ENCODE peak calls at places on chromosome 2, in five cellular contexts. Q, K, S, V and Z are unnamed samples.

GRCh38 chr2:1645761-1646476 is 98.4 kb downstream of the PXDN start:
- DNase-seq in Q (no peak), K (no peak), S (no peak), V (no peak), Z (no peak)

GRCh38 chr2:211688196-211688595 is 850.4 kb downstream of the ERBB4 start:
- DNase-seq in Q (no peak), K (no peak), S (no peak), V (no peak), Z (no peak)

GRCh38 chr2:237414056-237414661 is at the start of gene COL6A3:
- DNase-seq in Q (no peak), K (no peak), S (no peak), V (no peak), Z (no peak)

GRCh38 chr2:67397143-67397986 is at the start of gene ETAA1:
- DNase-seq in Q (peak; percentile 89), K (peak; percentile 95), S (peak; percentile 91), V (peak; percentile 82), Z (peak; percentile 56)

GRCh38 chr2:48515588-48515987 is 14.4 kb upstream of the STON1 start:
- DNase-seq in Q (no peak), K (no peak), S (no peak), V (no peak), Z (no peak)

GRCh38 chr2:27162151-27163121 is 13.6 kb downstream of the TCF23 start:
- DNase-seq in Q (no peak), K (no peak), S (no peak), V (no peak), Z (no peak)

GRCh38 chr2:237459741-237460174 is 27.3 kb upstream of the MLPH start:
- DNase-seq in Q (no peak), K (no peak), S (no peak), V (no peak), Z (no peak)

GRCh38 chr2:100126172-100126571 is 16.2 kb downstream of the AFF3 start:
- DNase-seq in Q (no peak), K (no peak), S (no peak), V (no peak), Z (no peak)

GRCh38 chr2:157887946-157888345 is 11.8 kb upstream of the ACVR1 start:
- DNase-seq in Q (no peak), K (no peak), S (no peak), V (no peak), Z (no peak)

GRCh38 chr2:1607236-1607920 is 136.9 kb downstream of the PXDN start:
- DNase-seq in Q (no peak), K (no peak), S (no peak), V (no peak), Z (no peak)

GRCh38 chr2:189576361-189576760 is 4.2 kb downstream of the SLC40A1 start:
- DNase-seq in Q (no peak), K (no peak), S (no peak), V (no peak), Z (no peak)

GRCh38 chr2:191863988-191864387 is 17.1 kb upstream of the CAVIN2 start:
- DNase-seq in Q (no peak), K (no peak), S (no peak), V (no peak), Z (no peak)

GRCh38 chr2:179298666-179299065 is 34.0 kb upstream of the SESTD1 start:
- DNase-seq in Q (no peak), K (no peak), S (no peak), V (no peak), Z (no peak)

GRCh38 chr2:41781082-41781481 is 266.7 kb upstream of the PKDCC start:
- DNase-seq in Q (no peak), K (no peak), S (no peak), V (no peak), Z (no peak)

GRCh38 chr2:240216197-240216596 is 75.7 kb upstream of the OTOS start:
- DNase-seq in Q (no peak), K (no peak), S (no peak), V (no peak), Z (no peak)

GRCh38 chr2:235979753-235980459 is 188.3 kb downstream of the GBX2 start:
- DNase-seq in Q (no peak), K (no peak), S (no peak), V (no peak), Z (no peak)

GRCh38 chr2:14550658-14551057 is 81.9 kb upstream of the LRATD1 start:
- DNase-seq in Q (no peak), K (no peak), S (no peak), V (no peak), Z (no peak)

GRCh38 chr2:41142463-41142862 is 690.6 kb upstream of the SLC8A1 start:
- DNase-seq in Q (no peak), K (no peak), S (no peak), V (no peak), Z (no peak)

GRCh38 chr2:207869784-207870778 is 100.4 kb upstream of the FZD5 start:
- DNase-seq in Q (no peak), K (no peak), S (no peak), V (no peak), Z (no peak)

GRCh38 chr2:121969766-121970639 is 214.6 kb downstream of the TSN start:
- DNase-seq in Q (no peak), K (no peak), S (no peak), V (no peak), Z (no peak)

GRCh38 chr2:84481702-84482101 is 22.6 kb upstream of the SUCLG1 start:
- DNase-seq in Q (no peak), K (no peak), S (peak; percentile 8), V (no peak), Z (no peak)

GRCh38 chr2:201327678-201328077 is 29.5 kb downstream of the FLACC1 start:
- DNase-seq in Q (no peak), K (no peak), S (no peak), V (no peak), Z (no peak)

GRCh38 chr2:236164201-236164982 is 3.8 kb downstream of the GBX2 start:
- DNase-seq in Q (no peak), K (no peak), S (no peak), V (no peak), Z (no peak)

GRCh38 chr2:180572346-180572745 is 408.1 kb upstream of the UBE2E3 start:
- DNase-seq in Q (no peak), K (no peak), S (no peak), V (no peak), Z (no peak)

GRCh38 chr2:9777081-9777480 is 66.2 kb upstream of the TAF1B start:
- DNase-seq in Q (no peak), K (peak; percentile 25), S (no peak), V (no peak), Z (no peak)

GRCh38 chr2:9775999-9776685 is 67.1 kb upstream of the TAF1B start:
- DNase-seq in Q (no peak), K (peak; percentile 29), S (no peak), V (no peak), Z (no peak)

GRCh38 chr2:9779572-9780264 is 63.6 kb upstream of the TAF1B start:
- DNase-seq in Q (no peak), K (peak; percentile 46), S (peak; percentile 22), V (no peak), Z (no peak)

GRCh38 chr2:9778471-9779402 is 64.5 kb upstream of the TAF1B start:
- DNase-seq in Q (no peak), K (peak; percentile 40), S (no peak), V (no peak), Z (no peak)

DNA sequence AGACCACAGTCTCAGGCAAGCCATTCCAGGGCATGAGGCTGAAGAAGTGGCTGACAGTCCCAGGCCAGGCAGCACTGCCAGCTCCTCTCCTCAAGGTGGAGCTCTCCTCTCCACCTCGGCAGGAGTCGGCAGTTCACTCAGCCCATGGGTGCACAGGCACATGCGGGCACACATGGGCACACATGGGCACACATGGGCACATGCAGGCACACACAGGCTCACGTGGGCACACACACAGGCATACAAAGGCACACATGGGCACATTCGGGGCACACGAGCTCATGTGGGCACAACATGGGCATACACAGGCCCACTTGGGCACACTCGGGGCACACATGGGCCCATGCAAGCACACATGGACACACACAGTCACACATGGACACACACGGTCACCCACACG is 65.3 kb upstream of the TAF1B start:
- DNase-seq in Q (no peak), K (peak; percentile 52), S (no peak), V (no peak), Z (no peak)
- TF ChIP-seq CTCF in Q (no peak), K (peak; percentile 29), S (no peak), V (peak; percentile 38), Z (peak; percentile 24)

GRCh38 chr2:7609556-7610323 is 692.5 kb downstream of the RNF144A start:
- DNase-seq in Q (no peak), K (no peak), S (no peak), V (no peak), Z (no peak)
- TF ChIP-seq CTCF in Q (no peak), K (no peak), S (no peak), V (no peak), Z (no peak)

GRCh38 chr2:58046585-58047372 is at the start of gene VRK2:
- DNase-seq in Q (peak; percentile 87), K (peak; percentile 96), S (peak; percentile 73), V (peak; percentile 61), Z (peak; percentile 74)
- TF ChIP-seq CTCF in Q (no peak), K (no peak), S (no peak), V (no peak), Z (no peak)

GRCh38 chr2:149087751-149088150 is 49.3 kb downstream of the LYPD6B start:
- DNase-seq in Q (no peak), K (no peak), S (no peak), V (no peak), Z (no peak)
- TF ChIP-seq CTCF in Q (no peak), K (no peak), S (peak; percentile 35), V (peak; percentile 54), Z (peak; percentile 21)

GRCh38 chr2:151668737-151669136 is 65.5 kb downstream of the NEB start:
- DNase-seq in Q (no peak), K (no peak), S (no peak), V (no peak), Z (no peak)
- TF ChIP-seq CTCF in Q (no peak), K (no peak), S (no peak), V (no peak), Z (no peak)

DNA sequence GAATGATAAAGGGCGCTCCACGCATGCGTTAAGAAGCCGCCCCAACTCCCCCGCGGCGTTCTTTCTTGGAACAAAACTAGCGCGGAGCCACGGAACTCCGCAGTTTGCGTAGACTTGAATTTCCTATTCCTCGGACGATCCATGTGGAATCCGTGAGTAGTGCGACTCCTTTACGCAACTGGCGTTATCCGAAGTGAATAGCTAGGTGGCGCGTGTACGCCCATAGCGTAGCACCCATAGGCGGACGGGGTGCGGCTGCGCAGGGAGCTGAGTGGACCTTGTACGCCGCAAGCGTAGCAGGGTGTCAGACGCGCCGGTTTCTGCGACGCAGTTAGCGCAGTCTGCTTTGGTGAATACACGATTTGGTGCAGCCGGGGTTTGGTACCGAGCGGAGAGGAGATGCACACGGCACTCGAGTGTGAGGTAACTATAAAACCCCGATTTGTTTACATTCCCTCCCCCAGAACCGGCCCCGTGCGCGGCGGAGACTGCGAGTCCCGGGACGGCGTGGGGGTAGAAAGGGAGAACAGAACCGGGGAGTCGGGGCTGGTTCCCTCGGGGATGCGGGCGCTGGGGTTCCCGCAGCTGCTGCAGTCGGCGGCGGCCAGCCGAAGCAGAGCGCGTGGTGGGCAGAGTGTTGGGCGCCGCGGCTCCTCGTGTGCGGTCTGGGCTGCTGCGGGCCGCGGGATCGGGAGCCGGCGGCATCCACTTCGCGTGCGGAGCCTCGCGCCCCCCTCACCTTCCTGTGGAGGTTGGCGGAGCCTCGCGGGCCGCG is at the start of gene SLC39A10:
- DNase-seq in Q (peak; percentile 97), K (peak; percentile 98), S (peak; percentile 97), V (peak; percentile 98), Z (peak; percentile 91)
- TF ChIP-seq CTCF in Q (no peak), K (no peak), S (no peak), V (no peak), Z (peak; percentile 62)